ENCODE peak calls at places on chromosomes 7 and 10, in four cellular contexts. H is mesendoderm, F is K562, U is IMR-90. G is an unnamed sample.

GRCh38 chr7:138407792-138408191 is 52.3 kb upstream of the TRIM24 start:
- DNase-seq in F (no peak), U (no peak), H (no peak), G (no peak)

GRCh38 chr10:75708060-75708459 is 276.6 kb downstream of the LRMDA start:
- DNase-seq in F (no peak), U (no peak), H (no peak), G (peak; percentile 18)

GRCh38 chr10:80966326-80966986 is 428.8 kb downstream of the SH2D4B start:
- DNase-seq in U (no peak), H (peak; percentile 48), F (no peak), G (no peak)

GRCh38 chr10:15642095-15642494 is 77.6 kb downstream of the ITGA8 start:
- DNase-seq in H (no peak), U (peak; percentile 11), F (no peak), G (no peak)

GRCh38 chr10:67935223-67935622 is 50.8 kb downstream of the SIRT1 start:
- DNase-seq in F (no peak), H (peak; percentile 3), U (no peak), G (no peak)

GRCh38 chr7:99499713-99500636 is at the start of gene ZNF394:
- DNase-seq in F (peak; percentile 85), U (peak; percentile 93), H (peak; percentile 97), G (peak; percentile 95)

GRCh38 chr7:525740-526139 is 6.1 kb upstream of the PDGFA start:
- DNase-seq in H (no peak), F (no peak), U (no peak), G (no peak)

GRCh38 chr7:68103319-68103718 is 1106.7 kb downstream of the TYW1 start:
- DNase-seq in F (no peak), U (no peak), H (no peak), G (no peak)

GRCh38 chr7:509426-509825 is 10.2 kb downstream of the PDGFA start:
- DNase-seq in U (no peak), F (no peak), H (no peak), G (no peak)

GRCh38 chr10:103882285-103883007 is 27.1 kb upstream of the SH3PXD2A start:
- DNase-seq in H (no peak), U (no peak), F (no peak), G (no peak)

GRCh38 chr7:143003393-143004051 is 23.4 kb downstream of the OR9A2 start:
- DNase-seq in F (peak; percentile 80), U (peak; percentile 44), H (peak; percentile 58), G (peak; percentile 59)

GRCh38 chr7:36639826-36640225 is 84.5 kb downstream of the AOAH start:
- DNase-seq in H (no peak), U (no peak), F (no peak), G (no peak)

GRCh38 chr10:102701796-102702195 is 12.4 kb downstream of the ARL3 start:
- DNase-seq in F (no peak), H (no peak), U (no peak), G (no peak)

GRCh38 chr7:55476071-55476803 is 96.1 kb downstream of the VOPP1 start:
- DNase-seq in U (peak; percentile 88), H (no peak), F (no peak), G (no peak)

GRCh38 chr10:47239211-47239610 is 60.8 kb upstream of the GDF10 start:
- DNase-seq in H (no peak), F (no peak), U (no peak), G (no peak)

GRCh38 chr10:15661574-15661973 is 58.1 kb downstream of the ITGA8 start:
- DNase-seq in U (no peak), H (no peak), F (no peak), G (no peak)

GRCh38 chr10:114749014-114749413 is 72.6 kb upstream of the FHIP2A start:
- DNase-seq in U (no peak), H (no peak), F (peak; percentile 6), G (peak; percentile 10)

GRCh38 chr10:78981257-78981969 is 87.4 kb upstream of the ZMIZ1 start:
- DNase-seq in H (peak; percentile 33), U (no peak), F (no peak), G (no peak)

GRCh38 chr7:80781561-80781979 is 137.3 kb downstream of the SEMA3C start:
- DNase-seq in H (peak; percentile 80), U (peak; percentile 71), F (no peak), G (peak; percentile 45)
- H3K4me2 ChIP-seq in H (no peak overlapping the region), U (no peak overlapping the region), F (no peak overlapping the region), G (no peak overlapping the region)

GRCh38 chr7:154985230-154985629 is 17.7 kb downstream of the PAXIP1 start:
- DNase-seq in U (no peak), H (no peak), F (no peak), G (no peak)
- H3K36me3 ChIP-seq in U (peaks cover 13% of the 10 kb centered on the region), H (no peaks in the 10 kb centered on the region), F (peaks cover 74% of the 10 kb centered on the region), G (no peaks in the 10 kb centered on the region)

GRCh38 chr7:2729043-2729892 is 41.3 kb downstream of the AMZ1 start:
- DNase-seq in H (no peak), F (no peak), U (peak; percentile 44), G (no peak)

GRCh38 chr7:2732388-2732787 is 44.4 kb downstream of the AMZ1 start:
- DNase-seq in U (no peak), H (no peak), F (no peak), G (no peak)

GRCh38 chr7:2728309-2729042 is 40.5 kb downstream of the AMZ1 start:
- DNase-seq in H (no peak), U (peak; percentile 59), F (no peak), G (no peak)

GRCh38 chr7:2730846-2731770 is 43.1 kb downstream of the AMZ1 start:
- DNase-seq in U (no peak), F (no peak), H (no peak), G (no peak)

DNA sequence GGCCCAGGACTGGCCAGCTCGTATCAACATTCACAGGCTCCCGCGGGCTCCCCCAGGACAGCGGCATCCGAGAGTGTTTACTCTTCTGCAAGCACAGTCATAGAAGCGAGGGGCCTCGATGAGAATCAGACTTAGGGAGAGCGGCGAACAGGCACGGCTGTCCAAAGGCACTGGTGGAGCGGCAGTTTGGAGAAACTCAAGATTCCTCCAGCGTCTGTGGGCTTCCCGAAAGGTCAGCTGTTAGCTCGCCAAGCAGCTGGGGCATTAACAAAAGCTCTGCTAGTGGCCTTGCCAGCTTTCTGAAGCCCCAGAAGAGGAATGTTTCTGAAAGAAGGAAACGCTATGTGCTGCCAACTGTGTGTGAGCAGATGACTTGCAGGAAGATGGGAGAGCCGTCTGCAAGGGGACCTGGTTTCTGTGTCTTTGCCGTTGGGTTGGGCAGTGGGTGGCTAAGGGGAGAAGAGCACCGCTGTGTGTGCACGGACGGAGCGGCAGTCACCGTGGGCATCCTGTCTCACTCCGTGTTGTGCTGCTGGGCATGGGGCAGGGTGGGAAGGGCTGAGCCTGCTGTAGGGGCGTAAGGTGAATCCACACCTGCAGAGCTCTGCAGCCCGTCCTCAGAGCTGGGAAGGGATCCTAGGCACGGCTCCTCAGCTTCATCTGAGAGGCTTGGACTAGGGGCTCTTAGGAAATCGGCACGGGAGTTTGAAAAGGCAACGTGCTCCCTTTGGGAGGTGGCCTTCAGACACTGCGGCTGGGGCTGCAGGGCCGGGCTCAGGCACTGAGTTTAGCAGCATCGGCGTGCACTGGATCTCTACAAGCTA is 42.1 kb downstream of the AMZ1 start:
- DNase-seq in U (peak; percentile 74), F (no peak), H (no peak), G (no peak)
- H3K4me2 ChIP-seq in U (peak overlapping the region; percentile 19), F (no peak overlapping the region), H (no peak overlapping the region), G (no peak overlapping the region)

GRCh38 chr7:157267516-157267915 is 69.3 kb upstream of the DNAJB6 start:
- DNase-seq in H (no peak), U (no peak), F (no peak), G (no peak)
- H3K36me3 ChIP-seq in H (peaks cover 18% of the 10 kb centered on the region), U (peaks cover 46% of the 10 kb centered on the region), F (peaks cover 93% of the 10 kb centered on the region), G (no peaks in the 10 kb centered on the region)

G was measured in hepatocyte.